ENCODE peak calls at places on chromosomes 5 and 9, in eight cellular contexts. E is nephron progenitor cell, O is cardiac muscle cell, W is adrenal gland, P is psoas muscle, B is fibroblast of mammary gland, G is MCF 10A, X is cardiac fibroblast. V is an unnamed sample.

GRCh38 chr9:4225291-4226119 is 74.4 kb downstream of the GLIS3 start:
- DNase-seq in E (no peak), O (no peak), W (no peak), P (no peak), B (peak), G (peak), X (peak), V (no peak)

GRCh38 chr9:12464910-12465512 is 228.2 kb upstream of the TYRP1 start:
- DNase-seq in E (peak), O (peak), W (no peak), P (no peak), B (peak), G (peak), X (peak), V (peak)

GRCh38 chr5:123610665-123611406 is 98.9 kb downstream of the CSNK1G3 start:
- DNase-seq in E (peak), O (peak), W (no peak), P (no peak), B (peak), G (peak), X (peak), V (peak)

GRCh38 chr9:97807681-97808080 is 45.3 kb upstream of the FOXE1 start:
- DNase-seq in E (no peak), O (no peak), W (no peak), P (no peak), B (no peak), G (no peak), X (no peak), V (no peak)

GRCh38 chr5:179185256-179186091 is 125.3 kb downstream of the ZNF354C start:
- DNase-seq in E (no peak), O (peak), W (no peak), P (no peak), B (no peak), G (no peak), X (no peak), V (no peak)

GRCh38 chr9:96219615-96220257 is 82.2 kb downstream of the HSD17B3 start:
- DNase-seq in E (peak), O (no peak), W (peak), P (peak), B (peak), G (peak), X (peak), V (peak)

GRCh38 chr5:642481-642880 is 30.3 kb downstream of the CEP72 start:
- DNase-seq in E (no peak), O (no peak), W (no peak), P (no peak), B (no peak), G (no peak), X (no peak), V (no peak)

GRCh38 chr9:16626577-16627130 is 243.8 kb downstream of the BNC2 start:
- DNase-seq in E (peak), O (peak), W (no peak), P (peak), B (peak), G (peak), X (peak), V (no peak)

GRCh38 chr5:73663860-73664240 is 37.9 kb downstream of the ARHGEF28 start:
- DNase-seq in E (no peak), O (no peak), W (no peak), P (no peak), B (no peak), G (no peak), X (no peak), V (peak)

GRCh38 chr5:98904786-98905185 is 24.0 kb downstream of the CHD1 start:
- DNase-seq in E (no peak), O (no peak), W (no peak), P (no peak), B (peak), G (peak), X (peak), V (no peak)

GRCh38 chr9:81239388-81239787 is 450.0 kb downstream of the TLE1 start:
- DNase-seq in E (no peak), O (no peak), W (no peak), P (no peak), B (no peak), G (no peak), X (no peak), V (no peak)

GRCh38 chr5:151016700-151017099 is 3.7 kb upstream of the GPX3 start:
- DNase-seq in E (no peak), O (no peak), W (peak), P (peak), B (no peak), G (peak), X (no peak), V (no peak)

GRCh38 chr5:143014017-143014651 is 244.0 kb downstream of the ARHGAP26 start:
- DNase-seq in E (peak), O (peak), W (peak), P (peak), B (peak), G (peak), X (peak), V (no peak)
- TF ChIP-seq CTCF in E (peak), O (peak), W (peak), P (peak), B (peak), G (peak), X (peak), V (peak)

GRCh38 chr5:6710551-6711318 is 2.5 kb upstream of the TENT4A start:
- DNase-seq in E (no peak), O (no peak), W (no peak), P (no peak), B (no peak), G (no peak), X (no peak), V (no peak)

GRCh38 chr5:6711409-6712135 is 1.7 kb upstream of the TENT4A start:
- DNase-seq in E (no peak), O (no peak), W (peak), P (no peak), B (no peak), G (no peak), X (no peak), V (no peak)

GRCh38 chr5:6712582-6713273 is 504 bp upstream of the TENT4A start:
- DNase-seq in E (peak), O (peak), W (peak), P (peak), B (peak), G (peak), X (peak), V (peak)

GRCh38 chr5:6713274-6714181 is at the start of gene TENT4A:
- DNase-seq in E (peak), O (peak), W (peak), P (peak), B (no peak), G (no peak), X (no peak), V (peak)

DNA sequence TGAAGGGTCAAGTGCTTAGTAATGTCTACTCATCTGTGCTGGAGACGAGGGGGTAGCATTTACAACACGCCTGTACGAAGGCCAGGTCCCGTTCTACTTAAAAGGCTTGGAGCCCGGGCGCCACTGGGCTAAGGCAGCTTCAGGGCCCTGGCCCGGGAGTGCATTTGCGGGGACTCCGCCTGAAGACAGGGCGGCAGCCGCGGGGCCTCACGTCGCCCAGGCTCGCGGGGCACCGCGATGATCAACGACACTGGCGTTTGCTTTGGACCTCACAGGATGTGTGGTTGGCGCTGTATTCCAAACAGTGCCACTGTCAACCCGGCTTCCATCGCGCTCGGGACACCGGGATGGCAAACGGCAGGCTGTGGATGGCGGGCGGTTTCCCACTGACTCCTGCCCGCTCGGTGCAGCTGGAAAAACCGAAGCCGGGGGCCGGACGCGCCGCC is 1.1 kb upstream of the TENT4A start:
- DNase-seq in E (peak), O (peak), W (peak), P (peak), B (peak), G (peak), X (peak), V (peak)
- TF ChIP-seq CTCF in E (no peak), O (no peak), W (peak), P (no peak), B (no peak), G (no peak), X (peak), V (no peak)

DNA sequence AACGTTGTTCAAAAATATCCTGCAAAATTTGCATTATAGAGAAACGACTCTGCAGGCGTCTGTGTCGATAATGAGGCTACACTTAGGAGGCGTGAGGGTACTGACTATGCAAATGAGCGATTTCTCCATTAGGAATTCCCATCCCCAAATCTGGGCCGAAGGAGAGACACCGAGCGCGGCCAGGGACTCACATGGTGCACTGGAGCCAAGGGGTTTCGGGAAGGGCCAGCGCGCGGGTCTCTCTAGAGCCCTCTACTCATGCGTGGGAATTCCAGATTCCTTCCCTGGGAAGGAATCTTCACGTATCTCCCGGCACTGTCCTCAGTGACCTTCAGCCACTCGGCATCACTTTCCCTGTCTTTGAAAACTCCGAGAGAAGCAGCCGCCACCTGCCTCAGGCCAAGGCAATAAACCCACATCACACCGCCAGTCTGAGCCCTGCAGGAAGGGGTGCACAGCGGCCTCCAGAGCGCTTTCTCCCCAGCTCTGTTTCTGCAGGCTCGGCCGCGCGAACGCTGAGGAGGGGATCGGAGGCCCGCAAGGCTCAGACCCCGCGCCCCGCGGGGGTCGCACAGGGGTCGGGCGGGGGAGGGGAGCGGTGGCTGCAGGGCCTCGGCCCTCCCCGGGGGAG is 653 bp upstream of the DENND4C start:
- DNase-seq in E (peak), O (peak), W (peak), P (no peak), B (no peak), G (peak), X (peak), V (no peak)
- TF ChIP-seq CTCF in E (no peak), O (no peak), W (no peak), P (no peak), B (no peak), G (no peak), X (no peak), V (no peak)

DNA sequence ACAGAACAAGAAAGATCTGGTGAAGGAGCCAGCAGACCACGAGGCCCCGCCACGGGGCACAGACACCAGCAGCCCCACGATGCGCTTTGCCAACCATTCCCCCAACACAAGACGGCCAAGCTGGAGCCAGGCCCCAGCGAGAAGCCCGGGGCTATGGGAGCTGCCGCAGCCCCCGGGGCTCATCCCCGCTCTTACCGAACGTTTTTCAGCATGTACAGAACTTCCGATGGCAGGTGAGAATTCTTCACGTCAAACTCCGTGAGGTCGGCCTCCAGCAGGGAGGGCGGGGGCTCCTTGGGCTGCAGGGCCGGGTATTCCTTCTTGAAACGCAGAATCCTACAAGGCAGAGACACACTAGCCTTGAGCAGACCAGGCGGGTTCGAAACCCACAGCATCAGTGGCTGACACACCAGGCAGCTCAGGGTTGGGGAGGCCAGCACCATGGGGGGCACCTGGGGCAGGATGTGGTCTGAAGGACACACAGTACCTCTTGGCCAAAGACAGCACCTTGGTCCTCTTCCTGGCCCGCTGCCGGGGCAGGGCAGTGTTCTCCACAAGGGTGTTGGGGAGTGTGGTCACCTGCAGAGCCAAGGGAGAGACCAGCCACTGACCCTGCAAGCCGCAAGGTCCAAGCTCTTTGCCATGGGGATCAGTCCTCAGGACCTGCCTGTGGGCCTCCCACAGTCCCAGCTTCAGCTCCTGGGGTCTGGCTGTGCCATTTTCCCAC is 6.8 kb downstream of the PNPLA7 start:
- DNase-seq in E (no peak), O (no peak), W (no peak), P (no peak), B (no peak), G (no peak), X (no peak), V (no peak)
- TF ChIP-seq CTCF in E (no peak), O (no peak), W (no peak), P (no peak), B (no peak), G (no peak), X (no peak), V (no peak)

V was measured in GM20000.